ENCODE peak calls at places on chromosomes 4 and X, in four cellular contexts. Z is lung, U is pancreas, H is aorta. A is an unnamed sample.

GRCh38 chrX:69543572-69543971 is 39.4 kb downstream of the NALF2 start:
- DNase-seq in Z (no peak), U (no peak), H (no peak), A (no peak)

GRCh38 chrX:136711147-136711546 is 63.2 kb downstream of the CD40LG start:
- DNase-seq in Z (no peak), U (no peak), H (peak; percentile 64), A (no peak)

GRCh38 chr4:5014007-5014682 is 5.1 kb downstream of the CYTL1 start:
- DNase-seq in Z (no peak), U (no peak), H (no peak), A (no peak)

GRCh38 chrX:29728639-29729038 is 486.7 kb upstream of the MAGEB2 start:
- DNase-seq in Z (no peak), U (no peak), H (no peak), A (no peak)

GRCh38 chrX:110983024-110983423 is 113.0 kb upstream of the PAK3 start:
- DNase-seq in Z (no peak), U (no peak), H (no peak), A (no peak)

GRCh38 chr4:76251448-76252270 is at the start of gene FAM47E:
- DNase-seq in Z (peak; percentile 82), U (peak; percentile 97), H (peak; percentile 89), A (peak; percentile 50)

GRCh38 chr4:183098723-183099536 is at the start of gene WWC2:
- DNase-seq in Z (peak; percentile 90), U (peak; percentile 94), H (peak; percentile 95), A (peak; percentile 57)

GRCh38 chr4:138775890-138776289 is 239.7 kb upstream of the NOCT start:
- DNase-seq in Z (no peak), U (no peak), H (no peak), A (no peak)

DNA sequence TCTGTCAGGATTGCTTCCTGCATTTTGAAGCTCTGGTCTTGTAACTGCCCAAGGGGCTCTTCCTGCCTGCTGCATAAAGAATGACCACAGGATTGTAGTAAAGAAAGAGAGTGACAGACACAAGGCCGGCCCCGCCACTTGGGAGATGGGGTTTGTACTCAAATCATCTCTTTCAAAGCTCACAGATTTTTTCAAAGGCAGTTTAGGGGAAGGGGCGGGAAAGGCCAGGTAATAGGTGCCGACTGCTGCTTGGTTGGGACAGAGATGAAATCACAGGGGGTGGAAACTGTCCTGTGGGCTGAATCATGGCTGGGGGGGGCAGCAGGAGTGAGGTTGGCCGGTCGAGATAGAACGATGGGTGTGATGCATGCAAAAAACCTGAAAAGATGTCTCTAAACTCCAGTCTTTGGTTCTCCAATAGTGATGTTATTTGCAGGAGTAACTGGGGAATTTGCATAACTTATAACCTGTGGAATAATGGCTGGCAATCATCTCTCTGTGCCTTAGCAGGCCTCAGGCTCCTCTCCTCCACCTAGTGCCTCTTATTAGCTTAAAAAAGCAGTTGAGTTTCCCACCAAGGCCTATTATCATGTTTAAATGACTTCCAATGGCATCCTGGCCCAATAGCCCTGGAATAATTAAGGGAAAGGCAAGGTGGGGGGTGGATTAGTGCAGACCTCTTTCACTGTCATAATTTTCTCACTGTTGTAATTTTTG is 778.4 kb upstream of the FRG1 start:
- DNase-seq in Z (no peak), U (no peak), H (no peak), A (no peak)
- H3K4me1 ChIP-seq in Z (no peaks in the 10 kb centered on the region), U (no peaks in the 10 kb centered on the region), H (no peaks in the 10 kb centered on the region), A (no peaks in the 10 kb centered on the region)

DNA sequence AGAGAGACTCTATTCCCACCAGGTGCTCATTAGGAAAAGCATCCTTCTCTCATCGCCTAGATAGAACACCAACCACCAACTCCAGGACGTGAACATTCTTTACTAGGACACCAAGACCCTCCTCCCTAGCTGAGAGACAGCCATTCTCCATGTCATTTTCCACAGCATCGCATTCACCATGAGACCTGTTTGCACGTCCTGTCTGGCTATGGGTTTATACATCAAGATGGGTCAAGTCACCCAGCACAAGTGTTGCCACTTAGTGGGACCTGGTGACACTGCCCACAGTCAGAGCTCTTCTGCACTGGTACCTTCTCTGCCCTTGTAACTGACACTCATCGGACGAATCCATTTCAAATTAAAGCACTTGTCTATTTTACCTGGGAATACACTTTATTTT is 17.5 kb downstream of the LRP2BP start:
- DNase-seq in Z (no peak), U (no peak), H (no peak), A (no peak)
- H3K36me3 ChIP-seq in Z (no peaks in the 10 kb centered on the region), U (no peaks in the 10 kb centered on the region), H (no peaks in the 10 kb centered on the region), A (no peaks in the 10 kb centered on the region)

DNA sequence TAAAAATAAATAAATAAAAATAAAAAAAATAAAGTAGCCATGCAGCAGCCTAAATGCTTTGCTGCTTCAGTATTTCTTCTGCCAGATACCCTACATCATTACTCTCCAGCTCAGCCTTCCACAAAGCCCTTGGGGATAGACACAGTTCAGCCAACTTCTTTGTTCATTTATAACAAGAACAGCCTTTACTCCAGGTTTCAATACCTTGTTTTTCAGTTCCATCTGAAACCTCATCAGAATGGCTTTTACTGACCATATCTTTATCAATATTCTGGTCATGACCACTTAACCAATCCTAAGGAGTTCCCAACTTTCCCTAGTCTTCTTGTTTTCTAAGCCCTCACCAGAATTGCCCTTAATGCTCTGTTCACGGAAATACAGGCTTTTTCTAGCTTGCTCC is 128.3 kb upstream of the MED14 start:
- DNase-seq in Z (no peak), U (no peak), H (no peak), A (no peak)
- H3K9me3 ChIP-seq in Z (peaks cover 12% of the 10 kb centered on the region), U (no peaks in the 10 kb centered on the region), H (no peaks in the 10 kb centered on the region), A (no peaks in the 10 kb centered on the region)

GRCh38 chr4:1217366-1217765 is 31.6 kb downstream of the CTBP1 start:
- DNase-seq in Z (no peak), U (no peak), H (no peak), A (no peak)

GRCh38 chr4:1220566-1220965 is 28.4 kb downstream of the CTBP1 start:
- DNase-seq in Z (no peak), U (no peak), H (no peak), A (no peak)

GRCh38 chr4:1218892-1219552 is 29.9 kb downstream of the CTBP1 start:
- DNase-seq in Z (no peak), U (no peak), H (no peak), A (no peak)

GRCh38 chr4:1221155-1221870 is 27.6 kb downstream of the CTBP1 start:
- DNase-seq in Z (no peak), U (no peak), H (no peak), A (no peak)

GRCh38 chr4:1219553-1219950 is 29.4 kb downstream of the CTBP1 start:
- DNase-seq in Z (no peak), U (no peak), H (no peak), A (no peak)
- H3K4me1 ChIP-seq in Z (peaks cover 5% of the 10 kb centered on the region), U (no peaks in the 10 kb centered on the region), H (no peaks in the 10 kb centered on the region), A (peaks cover 19% of the 10 kb centered on the region)

DNA sequence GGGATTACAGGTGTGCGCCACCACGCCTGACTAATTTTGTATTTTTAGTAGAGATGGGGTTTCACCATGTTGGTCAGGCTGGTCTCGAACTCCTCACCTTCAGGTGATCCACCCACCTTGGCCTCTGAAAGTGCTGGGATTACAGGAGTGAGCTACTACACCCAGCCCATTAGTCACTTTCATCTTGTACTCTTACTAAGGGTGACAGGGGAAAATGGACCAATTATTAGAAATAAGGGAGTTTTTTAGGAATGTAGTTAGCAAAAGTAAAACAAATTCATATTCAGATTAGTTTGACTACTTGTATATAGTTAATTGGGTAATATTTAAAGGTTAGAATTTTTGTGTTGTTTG is 26.1 kb downstream of the SMARCA5 start:
- DNase-seq in Z (no peak), U (no peak), H (no peak), A (no peak)
- H3K36me3 ChIP-seq in Z (peaks cover 12% of the 10 kb centered on the region), U (peaks cover 33% of the 10 kb centered on the region), H (peaks cover 5% of the 10 kb centered on the region), A (peaks cover 61% of the 10 kb centered on the region)

GRCh38 chr4:174989791-174990190 is 71.6 kb downstream of the ADAM29 start:
- DNase-seq in Z (no peak), U (no peak), H (no peak), A (no peak)
- H3K9me3 ChIP-seq in Z (peaks cover 3% of the 10 kb centered on the region), U (no peaks in the 10 kb centered on the region), H (peaks cover 2% of the 10 kb centered on the region), A (no peaks in the 10 kb centered on the region)